ENCODE peak calls at places on chromosomes 7 and 10, in ten cellular contexts. One of them, this sample, is unnamed.

GRCh38 chr7:67918158-67918557 is 921.5 kb downstream of the TYW1 start:
- DNase-seq in ovary: no peak
- DNase-seq in AG09309: no peak
- DNase-seq in fibroblast of lung: no peak
- DNase-seq in right lobe of liver: no peak
- DNase-seq in brain microvascular endothelial cell: no peak
- DNase-seq in GM06990: no peak
- DNase-seq in tibial artery: no peak
- DNase-seq in hepatocyte: no peak
- DNase-seq in PC-9: no peak
- DNase-seq in this sample: no peak

GRCh38 chr10:23918090-23918704 is 290.7 kb upstream of the KIAA1217 start:
- DNase-seq in fibroblast of lung: no peak
- DNase-seq in AG09309: no peak
- DNase-seq in PC-9: no peak
- DNase-seq in hepatocyte: no peak
- DNase-seq in brain microvascular endothelial cell: no peak
- DNase-seq in tibial artery: no peak
- DNase-seq in GM06990: no peak
- DNase-seq in right lobe of liver: no peak
- DNase-seq in ovary: no peak
- DNase-seq in this sample: no peak

GRCh38 chr7:40673285-40673684 is 538.5 kb downstream of the SUGCT start:
- DNase-seq in right lobe of liver: no peak
- DNase-seq in PC-9: no peak
- DNase-seq in fibroblast of lung: peak
- DNase-seq in brain microvascular endothelial cell: peak
- DNase-seq in AG09309: peak
- DNase-seq in ovary: no peak
- DNase-seq in hepatocyte: no peak
- DNase-seq in GM06990: no peak
- DNase-seq in tibial artery: no peak
- DNase-seq in this sample: peak

GRCh38 chr7:30921951-30922401 is 10.3 kb downstream of the AQP1 start:
- DNase-seq in tibial artery: peak
- DNase-seq in GM06990: no peak
- DNase-seq in ovary: peak
- DNase-seq in hepatocyte: no peak
- DNase-seq in brain microvascular endothelial cell: no peak
- DNase-seq in PC-9: no peak
- DNase-seq in fibroblast of lung: no peak
- DNase-seq in AG09309: no peak
- DNase-seq in right lobe of liver: peak
- DNase-seq in this sample: no peak

GRCh38 chr10:73044378-73045285 is 52.0 kb downstream of the P4HA1 start:
- DNase-seq in PC-9: peak
- DNase-seq in right lobe of liver: no peak
- DNase-seq in fibroblast of lung: peak
- DNase-seq in tibial artery: no peak
- DNase-seq in AG09309: peak
- DNase-seq in hepatocyte: no peak
- DNase-seq in brain microvascular endothelial cell: peak
- DNase-seq in GM06990: no peak
- DNase-seq in ovary: no peak
- DNase-seq in this sample: peak

GRCh38 chr10:18797286-18797685 is 138.1 kb downstream of the ARL5B start:
- DNase-seq in hepatocyte: no peak
- DNase-seq in ovary: no peak
- DNase-seq in AG09309: no peak
- DNase-seq in tibial artery: no peak
- DNase-seq in GM06990: no peak
- DNase-seq in right lobe of liver: no peak
- DNase-seq in PC-9: no peak
- DNase-seq in brain microvascular endothelial cell: no peak
- DNase-seq in fibroblast of lung: peak
- DNase-seq in this sample: no peak

GRCh38 chr7:139011373-139011772 is 24.5 kb downstream of the ZC3HAV1L start:
- DNase-seq in fibroblast of lung: no peak
- DNase-seq in hepatocyte: no peak
- DNase-seq in brain microvascular endothelial cell: no peak
- DNase-seq in PC-9: no peak
- DNase-seq in tibial artery: no peak
- DNase-seq in AG09309: no peak
- DNase-seq in right lobe of liver: no peak
- DNase-seq in GM06990: no peak
- DNase-seq in ovary: no peak
- DNase-seq in this sample: no peak

GRCh38 chr7:30136743-30137485 is 2.1 kb downstream of the MTURN start:
- DNase-seq in right lobe of liver: no peak
- DNase-seq in hepatocyte: no peak
- DNase-seq in brain microvascular endothelial cell: no peak
- DNase-seq in PC-9: no peak
- DNase-seq in GM06990: no peak
- DNase-seq in fibroblast of lung: no peak
- DNase-seq in AG09309: no peak
- DNase-seq in ovary: no peak
- DNase-seq in tibial artery: no peak
- DNase-seq in this sample: no peak

GRCh38 chr10:68135922-68136718 is 26.8 kb downstream of the MYPN start:
- DNase-seq in ovary: no peak
- DNase-seq in tibial artery: no peak
- DNase-seq in brain microvascular endothelial cell: peak
- DNase-seq in fibroblast of lung: peak
- DNase-seq in PC-9: peak
- DNase-seq in GM06990: no peak
- DNase-seq in right lobe of liver: no peak
- DNase-seq in hepatocyte: peak
- DNase-seq in AG09309: peak
- DNase-seq in this sample: peak

GRCh38 chr7:47094462-47094861 is 487.4 kb downstream of the TNS3 start:
- DNase-seq in tibial artery: no peak
- DNase-seq in AG09309: no peak
- DNase-seq in hepatocyte: no peak
- DNase-seq in GM06990: no peak
- DNase-seq in ovary: no peak
- DNase-seq in brain microvascular endothelial cell: no peak
- DNase-seq in PC-9: no peak
- DNase-seq in fibroblast of lung: no peak
- DNase-seq in right lobe of liver: no peak
- DNase-seq in this sample: no peak

GRCh38 chr10:49298990-49299815 is at the start of gene C10orf71:
- DNase-seq in ovary: no peak
- DNase-seq in AG09309: no peak
- DNase-seq in GM06990: no peak
- DNase-seq in hepatocyte: no peak
- DNase-seq in fibroblast of lung: no peak
- DNase-seq in PC-9: no peak
- DNase-seq in tibial artery: no peak
- DNase-seq in right lobe of liver: no peak
- DNase-seq in brain microvascular endothelial cell: no peak
- DNase-seq in this sample: no peak

GRCh38 chr10:84076540-84077195 is 62.6 kb upstream of the GHITM start:
- DNase-seq in hepatocyte: peak
- DNase-seq in tibial artery: no peak
- DNase-seq in GM06990: no peak
- DNase-seq in AG09309: no peak
- DNase-seq in brain microvascular endothelial cell: peak
- DNase-seq in fibroblast of lung: no peak
- DNase-seq in PC-9: no peak
- DNase-seq in right lobe of liver: no peak
- DNase-seq in ovary: no peak
- DNase-seq in this sample: peak

GRCh38 chr10:32197423-32197822 is 141.2 kb upstream of the KIF5B start:
- DNase-seq in hepatocyte: peak
- DNase-seq in brain microvascular endothelial cell: no peak
- DNase-seq in ovary: no peak
- DNase-seq in PC-9: peak
- DNase-seq in tibial artery: no peak
- DNase-seq in right lobe of liver: no peak
- DNase-seq in fibroblast of lung: no peak
- DNase-seq in AG09309: no peak
- DNase-seq in GM06990: no peak
- DNase-seq in this sample: peak

GRCh38 chr10:132270256-132270655 is 37.5 kb downstream of the STK32C start:
- DNase-seq in ovary: no peak
- DNase-seq in GM06990: no peak
- DNase-seq in PC-9: no peak
- DNase-seq in fibroblast of lung: no peak
- DNase-seq in brain microvascular endothelial cell: no peak
- DNase-seq in tibial artery: no peak
- DNase-seq in right lobe of liver: peak
- DNase-seq in hepatocyte: no peak
- DNase-seq in AG09309: no peak
- DNase-seq in this sample: no peak

GRCh38 chr7:37920619-37921339 is at the start of gene EPDR1:
- DNase-seq in GM06990: peak
- DNase-seq in ovary: peak
- DNase-seq in tibial artery: peak
- DNase-seq in right lobe of liver: peak
- DNase-seq in hepatocyte: peak
- DNase-seq in AG09309: no peak
- DNase-seq in brain microvascular endothelial cell: peak
- DNase-seq in fibroblast of lung: no peak
- DNase-seq in PC-9: peak
- DNase-seq in this sample: no peak

GRCh38 chr10:51699145-51699474 is 285 bp downstream of the CSTF2T start:
- DNase-seq in PC-9: no peak
- DNase-seq in hepatocyte: no peak
- DNase-seq in AG09309: no peak
- DNase-seq in ovary: no peak
- DNase-seq in GM06990: no peak
- DNase-seq in tibial artery: no peak
- DNase-seq in brain microvascular endothelial cell: no peak
- DNase-seq in fibroblast of lung: no peak
- DNase-seq in right lobe of liver: no peak
- DNase-seq in this sample: no peak

GRCh38 chr10:130393342-130393741 is 257.2 kb downstream of the GLRX3 start:
- DNase-seq in ovary: no peak
- DNase-seq in hepatocyte: no peak
- DNase-seq in brain microvascular endothelial cell: no peak
- DNase-seq in GM06990: no peak
- DNase-seq in tibial artery: no peak
- DNase-seq in fibroblast of lung: no peak
- DNase-seq in PC-9: no peak
- DNase-seq in right lobe of liver: no peak
- DNase-seq in AG09309: no peak
- DNase-seq in this sample: no peak
- TF ChIP-seq CTCF in ovary: no peak
- TF ChIP-seq CTCF in hepatocyte: no peak
- TF ChIP-seq CTCF in brain microvascular endothelial cell: no peak
- TF ChIP-seq CTCF in GM06990: no peak
- TF ChIP-seq CTCF in tibial artery: no peak
- TF ChIP-seq CTCF in fibroblast of lung: no peak
- TF ChIP-seq CTCF in PC-9: no peak
- TF ChIP-seq CTCF in right lobe of liver: no peak
- TF ChIP-seq CTCF in AG09309: no peak
- TF ChIP-seq CTCF in this sample: no peak

DNA sequence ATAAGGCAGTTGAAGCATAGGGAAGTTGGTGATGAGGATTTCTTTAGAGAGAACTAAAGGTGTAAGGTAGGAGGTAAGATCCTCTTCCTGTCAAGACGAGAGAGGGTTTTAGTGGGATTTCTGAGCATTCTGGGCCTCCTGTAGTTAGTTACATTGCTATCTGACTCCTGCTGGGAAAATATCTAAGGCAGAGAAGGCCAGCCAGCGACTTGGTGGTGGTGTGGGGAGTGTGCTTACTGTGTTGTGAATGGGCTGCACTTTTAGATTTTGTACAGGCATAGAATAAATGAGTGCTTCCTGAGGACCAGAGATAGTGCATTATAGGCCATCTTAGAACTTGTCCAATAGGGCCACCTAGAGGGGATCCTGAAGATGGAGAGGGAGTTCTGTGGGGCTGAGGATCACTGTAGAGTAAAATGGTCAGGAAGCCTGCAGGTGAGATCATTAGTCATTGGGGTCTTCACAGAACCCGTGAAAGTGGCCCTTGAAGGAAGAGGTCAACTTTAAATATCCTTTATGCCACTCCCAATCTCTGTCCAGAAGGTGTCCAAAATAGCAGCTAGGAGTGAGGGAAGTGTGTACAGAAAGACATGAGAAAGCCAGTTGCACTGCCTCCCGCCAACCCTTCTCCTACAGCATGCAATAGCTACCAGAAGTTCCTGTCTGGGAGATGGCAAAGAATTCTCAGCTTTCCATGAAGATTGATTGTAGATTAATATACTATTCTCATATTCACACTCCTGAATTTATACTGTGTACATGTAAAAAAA is 266.6 kb downstream of the POLR1F start:
- DNase-seq in GM06990: no peak
- DNase-seq in tibial artery: no peak
- DNase-seq in PC-9: peak
- DNase-seq in ovary: no peak
- DNase-seq in hepatocyte: peak
- DNase-seq in AG09309: peak
- DNase-seq in brain microvascular endothelial cell: peak
- DNase-seq in right lobe of liver: no peak
- DNase-seq in fibroblast of lung: peak
- DNase-seq in this sample: peak
- TF ChIP-seq CTCF in GM06990: peak
- TF ChIP-seq CTCF in tibial artery: no peak
- TF ChIP-seq CTCF in PC-9: peak
- TF ChIP-seq CTCF in ovary: no peak
- TF ChIP-seq CTCF in hepatocyte: peak
- TF ChIP-seq CTCF in AG09309: peak
- TF ChIP-seq CTCF in brain microvascular endothelial cell: peak
- TF ChIP-seq CTCF in right lobe of liver: no peak
- TF ChIP-seq CTCF in fibroblast of lung: peak
- TF ChIP-seq CTCF in this sample: peak

DNA sequence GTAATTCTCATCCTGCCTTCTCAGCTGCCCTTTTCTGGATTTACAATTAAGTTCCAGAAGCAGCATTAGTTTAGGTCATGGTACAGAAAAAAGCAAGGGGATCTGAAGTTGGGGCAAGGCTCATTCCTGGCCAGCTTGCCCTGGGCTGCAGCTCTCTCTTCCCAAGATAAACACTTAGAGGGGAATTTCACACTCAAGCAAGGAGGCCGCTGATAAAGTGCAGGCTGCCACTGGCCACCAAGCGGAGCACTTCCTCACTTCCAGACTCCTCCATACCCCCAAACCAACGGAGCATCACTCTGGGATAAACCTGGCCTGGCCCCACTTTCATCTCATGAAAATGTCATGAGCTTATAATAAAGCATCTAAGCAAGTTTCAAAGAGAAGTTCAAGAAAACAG is 445.5 kb upstream of the MKI67 start:
- DNase-seq in GM06990: no peak
- DNase-seq in PC-9: no peak
- DNase-seq in ovary: no peak
- DNase-seq in tibial artery: no peak
- DNase-seq in fibroblast of lung: no peak
- DNase-seq in brain microvascular endothelial cell: no peak
- DNase-seq in hepatocyte: no peak
- DNase-seq in AG09309: no peak
- DNase-seq in right lobe of liver: no peak
- DNase-seq in this sample: no peak
- TF ChIP-seq CTCF in GM06990: no peak
- TF ChIP-seq CTCF in PC-9: no peak
- TF ChIP-seq CTCF in ovary: no peak
- TF ChIP-seq CTCF in tibial artery: no peak
- TF ChIP-seq CTCF in fibroblast of lung: no peak
- TF ChIP-seq CTCF in brain microvascular endothelial cell: no peak
- TF ChIP-seq CTCF in hepatocyte: no peak
- TF ChIP-seq CTCF in AG09309: no peak
- TF ChIP-seq CTCF in right lobe of liver: no peak
- TF ChIP-seq CTCF in this sample: no peak

GRCh38 chr7:4633012-4633411 is 49.1 kb upstream of the FOXK1 start:
- DNase-seq in GM06990: no peak
- DNase-seq in fibroblast of lung: peak
- DNase-seq in brain microvascular endothelial cell: peak
- DNase-seq in tibial artery: no peak
- DNase-seq in ovary: no peak
- DNase-seq in right lobe of liver: peak
- DNase-seq in PC-9: no peak
- DNase-seq in AG09309: no peak
- DNase-seq in hepatocyte: no peak
- DNase-seq in this sample: no peak
- TF ChIP-seq CTCF in GM06990: no peak
- TF ChIP-seq CTCF in fibroblast of lung: no peak
- TF ChIP-seq CTCF in brain microvascular endothelial cell: no peak
- TF ChIP-seq CTCF in tibial artery: no peak
- TF ChIP-seq CTCF in ovary: no peak
- TF ChIP-seq CTCF in right lobe of liver: no peak
- TF ChIP-seq CTCF in PC-9: no peak
- TF ChIP-seq CTCF in AG09309: peak
- TF ChIP-seq CTCF in hepatocyte: no peak
- TF ChIP-seq CTCF in this sample: no peak